ENCODE peak calls at places on chromosomes 11 and 22, in four cellular contexts. C is mesendoderm, N is H9, Z is IMR-90. Q is an unnamed sample.

GRCh38 chr11:1153951-1154487 is 3.7 kb upstream of the MUC5AC start:
- DNase-seq in C (peak; percentile 10), Z (peak; percentile 97), N (peak; percentile 26), Q (no peak)

GRCh38 chr11:134532176-134532920 is 120.3 kb upstream of the B3GAT1 start:
- DNase-seq in Z (no peak), N (peak; percentile 17), C (no peak), Q (no peak)

GRCh38 chr11:72189448-72190250 is 2.3 kb upstream of the FOLR1 start:
- DNase-seq in Z (no peak), N (no peak), C (peak; percentile 93), Q (no peak)

GRCh38 chr11:16787035-16787744 is 48.7 kb downstream of the C11orf58 start:
- DNase-seq in Z (peak; percentile 23), C (no peak), N (no peak), Q (no peak)

GRCh38 chr11:58787903-58788302 is 56.2 kb upstream of the GLYAT start:
- DNase-seq in N (no peak), Z (peak; percentile 41), C (no peak), Q (no peak)

GRCh38 chr11:27468209-27468608 is 4.4 kb downstream of the LGR4 start:
- DNase-seq in N (no peak), Z (peak; percentile 53), C (no peak), Q (no peak)

GRCh38 chr11:62588966-62589637 is 2.2 kb downstream of the TUT1 start:
- DNase-seq in N (no peak), Z (no peak), C (peak; percentile 40), Q (no peak)

GRCh38 chr22:31083923-31084810 is 3.0 kb downstream of the SMTN start:
- DNase-seq in Z (no peak), N (no peak), C (no peak), Q (no peak)

GRCh38 chr11:122360875-122361274 is 244.9 kb upstream of the BLID start:
- DNase-seq in Z (no peak), N (no peak), C (no peak), Q (no peak)

GRCh38 chr11:57008373-57008772 is 19.7 kb downstream of the OR5AK2 start:
- DNase-seq in C (no peak), Z (no peak), N (no peak), Q (no peak)

GRCh38 chr11:60926500-60926899 is 2.2 kb downstream of the TMEM132A start:
- DNase-seq in Z (no peak), C (no peak), N (no peak), Q (no peak)

GRCh38 chr11:58958500-58958899 is 19.2 kb downstream of the GLYATL1 start:
- DNase-seq in C (peak; percentile 63), N (peak; percentile 42), Z (no peak), Q (no peak)

GRCh38 chr22:41487037-41487963 is 18.4 kb downstream of the ACO2 start:
- DNase-seq in Z (peak; percentile 70), C (no peak), N (no peak), Q (no peak)

GRCh38 chr11:116693206-116694016 is 79.4 kb downstream of the BUD13 start:
- DNase-seq in N (no peak), Z (no peak), C (no peak), Q (no peak)

GRCh38 chr11:93773045-93773477 is 11.0 kb upstream of the MED17 start:
- DNase-seq in C (peak; percentile 53), N (peak; percentile 72), Z (no peak), Q (peak; percentile 4)

GRCh38 chr11:6505577-6506240 is 8.6 kb downstream of the DNHD1 start:
- DNase-seq in N (no peak), Z (peak; percentile 75), C (peak; percentile 79), Q (no peak)

GRCh38 chr11:69956669-69957190 is 121.4 kb upstream of the ANO1 start:
- DNase-seq in Z (no peak), N (no peak), C (no peak), Q (no peak)

GRCh38 chr11:108967571-108967970 is 302.7 kb downstream of the DDX10 start:
- DNase-seq in Z (no peak), N (no peak), C (peak; percentile 36), Q (no peak)

GRCh38 chr11:117818036-117818858 is 6.3 kb downstream of the FXYD2 start:
- DNase-seq in N (no peak), Z (peak; percentile 56), C (peak; percentile 69), Q (no peak)

GRCh38 chr11:4576880-4577279 is 4.7 kb upstream of the OR52I2 start:
- DNase-seq in N (no peak), C (no peak), Z (no peak), Q (no peak)

GRCh38 chr22:35586771-35587170 is 30.4 kb downstream of the MB start:
- DNase-seq in C (no peak), N (no peak), Z (no peak), Q (no peak)

GRCh38 chr22:37675930-37676571 is 615 bp downstream of the LGALS1 start:
- DNase-seq in Z (no peak), N (no peak), C (no peak), Q (no peak)

GRCh38 chr11:83628622-83629347 is 342.6 kb upstream of the CCDC90B start:
- DNase-seq in Z (no peak), C (no peak), N (no peak), Q (no peak)

GRCh38 chr11:35214792-35215193 is 75.8 kb downstream of the CD44 start:
- DNase-seq in C (peak; percentile 95), N (peak; percentile 66), Z (peak; percentile 97), Q (no peak)

GRCh38 chr11:112150517-112150916 is 13.4 kb downstream of the IL18 start:
- DNase-seq in N (no peak), Z (no peak), C (no peak), Q (no peak)

GRCh38 chr11:7871056-7871455 is 60.0 kb downstream of the OR10A6 start:
- DNase-seq in N (no peak), Z (peak; percentile 54), C (no peak), Q (no peak)

GRCh38 chr11:76694664-76695063 is 24.1 kb upstream of the LRRC32 start:
- DNase-seq in C (no peak), N (no peak), Z (peak; percentile 90), Q (no peak)

GRCh38 chr22:41687901-41688364 is 734 bp downstream of the SNU13 start:
- DNase-seq in N (no peak), C (peak; percentile 59), Z (peak; percentile 22), Q (no peak)

GRCh38 chr11:33808228-33808828 is 34.0 kb upstream of the FBXO3 start:
- DNase-seq in C (peak; percentile 89), Z (peak; percentile 81), N (peak; percentile 90), Q (peak; percentile 90)

DNA sequence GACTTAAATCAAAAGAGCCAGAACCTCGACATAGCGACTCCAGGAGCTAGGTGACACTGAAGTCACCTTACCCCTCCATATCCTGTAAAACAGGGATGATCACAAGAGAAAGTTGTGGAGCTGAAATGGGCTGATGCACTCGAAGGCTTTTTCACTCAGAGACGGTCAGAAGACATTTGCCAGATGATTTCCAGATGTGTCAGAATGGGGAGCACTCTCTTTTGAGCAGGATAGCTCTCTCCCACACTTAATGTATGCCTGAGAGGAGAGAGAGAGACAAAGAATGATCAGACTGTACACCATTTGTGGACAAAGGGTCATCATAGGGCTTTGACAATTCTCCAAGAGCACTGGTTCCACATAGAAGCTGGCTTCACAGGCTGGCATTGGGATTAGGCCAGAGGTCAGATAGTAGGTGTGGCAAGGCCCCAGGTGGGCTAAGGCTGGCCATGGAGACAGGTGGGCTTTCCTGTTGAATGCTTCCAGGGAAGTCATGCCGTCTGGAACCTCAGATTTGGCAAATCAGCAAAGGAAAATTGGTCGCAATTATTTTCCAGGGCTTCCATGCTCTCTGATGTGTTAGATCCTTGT is 42.3 kb upstream of the ETS1 start:
- DNase-seq in Z (peak; percentile 9), N (no peak), C (peak; percentile 19), Q (no peak)
- H3K9ac ChIP-seq in Z (no peak overlapping the region), N (no peak overlapping the region), C (no peak overlapping the region), Q (no peak overlapping the region)

DNA sequence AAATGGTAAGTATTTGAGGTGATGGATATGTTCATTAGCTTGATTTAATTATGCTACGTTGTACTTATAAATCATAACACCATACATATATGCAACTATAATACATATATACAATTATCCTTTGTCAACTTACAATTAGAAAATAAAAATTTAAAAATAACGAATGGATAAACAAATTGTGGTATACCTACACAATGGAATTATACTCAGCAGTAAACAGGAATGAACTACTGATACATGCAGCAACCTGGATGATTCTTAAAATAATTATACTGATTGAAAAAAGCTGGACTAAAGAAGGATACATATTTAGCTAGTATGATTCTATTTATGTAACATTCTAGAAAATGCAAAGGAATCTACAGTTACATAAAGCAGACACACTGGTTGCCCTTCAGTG is 425.7 kb downstream of the DYNC2H1 start:
- DNase-seq in C (no peak), N (no peak), Z (no peak), Q (no peak)
- H2AK5ac ChIP-seq in C (no peak overlapping the region), N (no peak overlapping the region), Z (no peak overlapping the region), Q (no peak overlapping the region)

GRCh38 chr22:46120420-46120737 is 29.9 kb upstream of the PPARA start:
- DNase-seq in Z (no peak), C (no peak), N (no peak), Q (no peak)

GRCh38 chr22:46121079-46121478 is 29.2 kb upstream of the PPARA start:
- DNase-seq in Z (no peak), C (no peak), N (no peak), Q (no peak)

GRCh38 chr22:46121523-46122287 is 28.6 kb upstream of the PPARA start:
- DNase-seq in Z (no peak), C (no peak), N (no peak), Q (no peak)

GRCh38 chr22:46119093-46119728 is 31.1 kb upstream of the PPARA start:
- DNase-seq in Z (no peak), N (no peak), C (no peak), Q (no peak)

GRCh38 chr22:46119729-46120419 is 30.5 kb upstream of the PPARA start:
- DNase-seq in C (no peak), N (no peak), Z (peak; percentile 74), Q (no peak)
- H3K9ac ChIP-seq in C (no peak overlapping the region), N (no peak overlapping the region), Z (no peak overlapping the region), Q (peak overlapping the region; percentile 7)

GRCh38 chr22:42717197-42717967 is 3.3 kb downstream of the A4GALT start:
- DNase-seq in C (peak; percentile 91), Z (no peak), N (peak; percentile 88), Q (no peak)
- H2AK5ac ChIP-seq in C (no peak overlapping the region), Z (peak overlapping the region; percentile 20), N (no peak overlapping the region), Q (peak overlapping the region; percentile 61)

GRCh38 chr22:23695141-23695540 is 4.3 kb downstream of the RGL4 start:
- DNase-seq in Z (no peak), C (no peak), N (no peak), Q (no peak)

GRCh38 chr22:23695748-23696325 is 5.0 kb downstream of the RGL4 start:
- DNase-seq in C (no peak), N (no peak), Z (no peak), Q (no peak)

GRCh38 chr22:23697031-23697970 is 6.5 kb downstream of the RGL4 start:
- DNase-seq in C (no peak), Z (no peak), N (no peak), Q (no peak)

GRCh38 chr22:23698094-23698493 is 7.3 kb downstream of the RGL4 start:
- DNase-seq in Z (no peak), C (peak; percentile 50), N (no peak), Q (no peak)

DNA sequence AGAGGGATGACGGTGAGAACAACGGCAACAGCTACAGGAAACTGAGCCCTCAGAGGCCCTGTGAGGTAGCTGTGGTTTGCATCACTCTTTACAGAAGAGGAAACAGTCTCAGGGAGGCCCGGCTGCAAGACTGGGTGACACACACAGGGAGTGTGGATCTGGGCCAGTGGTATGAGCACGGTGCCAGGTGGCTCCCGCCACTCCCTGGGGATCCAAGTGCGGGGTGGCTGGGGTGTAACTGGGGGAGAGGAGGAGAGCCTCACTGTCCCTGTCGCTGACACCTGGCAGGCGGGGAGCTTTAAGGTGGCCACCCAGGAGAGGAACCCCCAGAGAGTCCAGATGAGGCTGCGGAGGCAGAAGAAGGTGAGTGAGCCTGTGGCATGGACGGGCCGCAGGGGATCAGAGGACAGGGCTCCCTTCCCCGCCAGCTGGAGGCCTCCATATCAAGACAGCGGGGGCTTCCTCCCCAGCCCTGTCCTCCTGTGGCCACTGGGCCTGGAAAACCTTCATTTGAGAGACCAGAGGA is 5.6 kb downstream of the RGL4 start:
- DNase-seq in C (no peak), N (no peak), Z (peak; percentile 56), Q (no peak)
- H3K9ac ChIP-seq in C (no peak overlapping the region), N (no peak overlapping the region), Z (no peak overlapping the region), Q (no peak overlapping the region)

Q was measured in neuronal stem cell.